ENCODE peak calls at places on chromosomes 3 and 15, in four cellular contexts. One of them, this sample, is unnamed.

GRCh38 chr15:60795889-60796288 is 316.9 kb upstream of the ICE2 start:
- DNase-seq in hepatocyte: no peak
- DNase-seq in stimulated activated CD4-positive, alpha-beta T cell treated with anti-CD3 and anti-CD28 coated beads, TNF-alpha, amount 100 ng/mL, for 48 hours: no peak
- DNase-seq in fibroblast of the conjunctiva: no peak
- DNase-seq in this sample: no peak

GRCh38 chr3:122533931-122534334 is 19.2 kb upstream of the KPNA1 start:
- DNase-seq in hepatocyte: peak
- DNase-seq in stimulated activated CD4-positive, alpha-beta T cell treated with anti-CD3 and anti-CD28 coated beads, TNF-alpha, amount 100 ng/mL, for 48 hours: peak
- DNase-seq in fibroblast of the conjunctiva: peak
- DNase-seq in this sample: peak

GRCh38 chr15:40702077-40702476 is 7.1 kb downstream of the RAD51 start:
- DNase-seq in hepatocyte: no peak
- DNase-seq in stimulated activated CD4-positive, alpha-beta T cell treated with anti-CD3 and anti-CD28 coated beads, TNF-alpha, amount 100 ng/mL, for 48 hours: no peak
- DNase-seq in fibroblast of the conjunctiva: no peak
- DNase-seq in this sample: no peak

GRCh38 chr15:68429691-68430470 is 2.1 kb downstream of the ITGA11 start:
- DNase-seq in hepatocyte: no peak
- DNase-seq in stimulated activated CD4-positive, alpha-beta T cell treated with anti-CD3 and anti-CD28 coated beads, TNF-alpha, amount 100 ng/mL, for 48 hours: no peak
- DNase-seq in fibroblast of the conjunctiva: peak
- DNase-seq in this sample: no peak

GRCh38 chr15:101309436-101310162 is 14.6 kb upstream of the SNRPA1 start:
- DNase-seq in hepatocyte: no peak
- DNase-seq in stimulated activated CD4-positive, alpha-beta T cell treated with anti-CD3 and anti-CD28 coated beads, TNF-alpha, amount 100 ng/mL, for 48 hours: no peak
- DNase-seq in fibroblast of the conjunctiva: no peak
- DNase-seq in this sample: no peak

GRCh38 chr3:60579734-60580133 is 671.5 kb downstream of the FHIT start:
- DNase-seq in hepatocyte: peak
- DNase-seq in stimulated activated CD4-positive, alpha-beta T cell treated with anti-CD3 and anti-CD28 coated beads, TNF-alpha, amount 100 ng/mL, for 48 hours: no peak
- DNase-seq in fibroblast of the conjunctiva: peak
- DNase-seq in this sample: peak

GRCh38 chr3:129123314-129124060 is 1.9 kb upstream of the RAB43 start:
- DNase-seq in hepatocyte: peak
- DNase-seq in stimulated activated CD4-positive, alpha-beta T cell treated with anti-CD3 and anti-CD28 coated beads, TNF-alpha, amount 100 ng/mL, for 48 hours: no peak
- DNase-seq in fibroblast of the conjunctiva: no peak
- DNase-seq in this sample: no peak

GRCh38 chr3:123068227-123069020 is 1.6 kb downstream of the PDIA5 start:
- DNase-seq in hepatocyte: peak
- DNase-seq in stimulated activated CD4-positive, alpha-beta T cell treated with anti-CD3 and anti-CD28 coated beads, TNF-alpha, amount 100 ng/mL, for 48 hours: no peak
- DNase-seq in fibroblast of the conjunctiva: no peak
- DNase-seq in this sample: no peak

GRCh38 chr3:98855811-98856400 is 45.6 kb downstream of the DCBLD2 start:
- DNase-seq in hepatocyte: no peak
- DNase-seq in stimulated activated CD4-positive, alpha-beta T cell treated with anti-CD3 and anti-CD28 coated beads, TNF-alpha, amount 100 ng/mL, for 48 hours: no peak
- DNase-seq in fibroblast of the conjunctiva: peak
- DNase-seq in this sample: peak

GRCh38 chr15:82995076-82995475 is 9.1 kb downstream of the RAMAC start:
- DNase-seq in hepatocyte: no peak
- DNase-seq in stimulated activated CD4-positive, alpha-beta T cell treated with anti-CD3 and anti-CD28 coated beads, TNF-alpha, amount 100 ng/mL, for 48 hours: no peak
- DNase-seq in fibroblast of the conjunctiva: no peak
- DNase-seq in this sample: no peak

GRCh38 chr3:57832925-57833324 is 76.8 kb downstream of the SLMAP start:
- DNase-seq in hepatocyte: no peak
- DNase-seq in stimulated activated CD4-positive, alpha-beta T cell treated with anti-CD3 and anti-CD28 coated beads, TNF-alpha, amount 100 ng/mL, for 48 hours: no peak
- DNase-seq in fibroblast of the conjunctiva: no peak
- DNase-seq in this sample: no peak

GRCh38 chr3:132803889-132804288 is 81.7 kb upstream of the NPHP3 start:
- DNase-seq in hepatocyte: peak
- DNase-seq in stimulated activated CD4-positive, alpha-beta T cell treated with anti-CD3 and anti-CD28 coated beads, TNF-alpha, amount 100 ng/mL, for 48 hours: no peak
- DNase-seq in fibroblast of the conjunctiva: no peak
- DNase-seq in this sample: no peak

GRCh38 chr3:158909870-158910269 is 108.0 kb downstream of the MFSD1 start:
- DNase-seq in hepatocyte: no peak
- DNase-seq in stimulated activated CD4-positive, alpha-beta T cell treated with anti-CD3 and anti-CD28 coated beads, TNF-alpha, amount 100 ng/mL, for 48 hours: no peak
- DNase-seq in fibroblast of the conjunctiva: no peak
- DNase-seq in this sample: peak

GRCh38 chr15:58141894-58142293 is 3.7 kb downstream of the AQP9 start:
- DNase-seq in hepatocyte: no peak
- DNase-seq in stimulated activated CD4-positive, alpha-beta T cell treated with anti-CD3 and anti-CD28 coated beads, TNF-alpha, amount 100 ng/mL, for 48 hours: no peak
- DNase-seq in fibroblast of the conjunctiva: no peak
- DNase-seq in this sample: no peak

GRCh38 chr3:52848617-52849016 is 13.8 kb upstream of the MUSTN1 start:
- DNase-seq in hepatocyte: no peak
- DNase-seq in stimulated activated CD4-positive, alpha-beta T cell treated with anti-CD3 and anti-CD28 coated beads, TNF-alpha, amount 100 ng/mL, for 48 hours: no peak
- DNase-seq in fibroblast of the conjunctiva: peak
- DNase-seq in this sample: peak

GRCh38 chr3:109926376-109926775 is 589.0 kb upstream of the DPPA4 start:
- DNase-seq in hepatocyte: no peak
- DNase-seq in stimulated activated CD4-positive, alpha-beta T cell treated with anti-CD3 and anti-CD28 coated beads, TNF-alpha, amount 100 ng/mL, for 48 hours: no peak
- DNase-seq in fibroblast of the conjunctiva: no peak
- DNase-seq in this sample: no peak

GRCh38 chr3:100789582-100789981 is 80.3 kb downstream of the TFG start:
- DNase-seq in hepatocyte: no peak
- DNase-seq in stimulated activated CD4-positive, alpha-beta T cell treated with anti-CD3 and anti-CD28 coated beads, TNF-alpha, amount 100 ng/mL, for 48 hours: no peak
- DNase-seq in fibroblast of the conjunctiva: no peak
- DNase-seq in this sample: no peak

GRCh38 chr3:121995190-121996137 is 26.6 kb downstream of the ILDR1 start:
- DNase-seq in hepatocyte: peak
- DNase-seq in stimulated activated CD4-positive, alpha-beta T cell treated with anti-CD3 and anti-CD28 coated beads, TNF-alpha, amount 100 ng/mL, for 48 hours: no peak
- DNase-seq in fibroblast of the conjunctiva: peak
- DNase-seq in this sample: peak

This sample was measured in skeletal muscle cell.